ENCODE peak calls at places on chromosomes 11 and 22, in six cellular contexts. Z is HCT116, C is K562, L is H1, W is HepG2, K is GM12878. S is an unnamed sample.

GRCh38 chr11:94855666-94856065 is 87.5 kb downstream of the AMOTL1 start:
- DNase-seq in C (no peak), L (no peak), W (no peak), Z (no peak), K (no peak), S (no peak)

GRCh38 chr11:57567512-57568329 is at the start of gene UBE2L6:
- DNase-seq in Z (no peak), K (no peak), C (peak; percentile 82), L (peak; percentile 80), W (no peak), S (peak; percentile 91)

GRCh38 chr11:12187399-12187798 is 77.0 kb downstream of the MICAL2 start:
- DNase-seq in Z (no peak), L (no peak), C (peak; percentile 51), W (no peak), K (no peak), S (no peak)

GRCh38 chr11:13277719-13278619 is at the start of gene BMAL1:
- DNase-seq in L (peak; percentile 75), W (no peak), Z (no peak), K (no peak), C (no peak), S (peak; percentile 39)

GRCh38 chr11:96241351-96241841 is 101.6 kb downstream of the MAML2 start:
- DNase-seq in C (no peak), Z (no peak), W (peak; percentile 89), L (no peak), K (no peak), S (no peak)

GRCh38 chr22:23072035-23072910 is 2.0 kb downstream of the GNAZ start:
- DNase-seq in K (no peak), L (no peak), C (no peak), Z (no peak), W (no peak), S (no peak)

GRCh38 chr11:63897459-63898156 is 19.4 kb downstream of the RCOR2 start:
- DNase-seq in K (no peak), L (no peak), Z (no peak), W (no peak), C (no peak), S (no peak)

GRCh38 chr22:45742866-45743450 is 71.3 kb downstream of the ATXN10 start:
- DNase-seq in Z (no peak), L (no peak), W (peak; percentile 96), C (no peak), K (no peak), S (no peak)

GRCh38 chr22:35923026-35923425 is 105.6 kb downstream of the RBFOX2 start:
- DNase-seq in C (no peak), K (no peak), W (no peak), Z (no peak), L (no peak), S (no peak)

GRCh38 chr22:44496844-44497217 is 1.2 kb downstream of the RTL6 start:
- DNase-seq in K (no peak), C (no peak), W (no peak), L (no peak), Z (no peak), S (no peak)

GRCh38 chr11:102810943-102811528 is 13.1 kb upstream of the MMP1 start:
- DNase-seq in L (no peak), W (peak; percentile 12), Z (no peak), K (no peak), C (no peak), S (no peak)

GRCh38 chr11:32310218-32310601 is 125.1 kb downstream of the WT1 start:
- DNase-seq in C (no peak), Z (no peak), W (no peak), K (no peak), L (no peak), S (no peak)

GRCh38 chr22:42791721-42792452 is 65.2 kb downstream of the ARFGAP3 start:
- DNase-seq in C (no peak), Z (no peak), K (no peak), W (no peak), L (no peak), S (no peak)

GRCh38 chr22:45552580-45553332 is 50.1 kb downstream of the FBLN1 start:
- DNase-seq in L (no peak), W (no peak), Z (no peak), C (no peak), K (no peak), S (no peak)

GRCh38 chr11:1748467-1749019 is 1.9 kb downstream of the IFITM10 start:
- DNase-seq in Z (no peak), K (no peak), W (no peak), C (no peak), L (no peak), S (no peak)

GRCh38 chr11:106585061-106585460 is 433.2 kb downstream of the GUCY1A2 start:
- DNase-seq in L (no peak), C (no peak), K (no peak), Z (no peak), W (peak; percentile 20), S (no peak)
- TF ChIP-seq ATF3 in L (no peak), C (no peak), K (no peak), Z (no peak), W (no peak), S (no peak)

DNA sequence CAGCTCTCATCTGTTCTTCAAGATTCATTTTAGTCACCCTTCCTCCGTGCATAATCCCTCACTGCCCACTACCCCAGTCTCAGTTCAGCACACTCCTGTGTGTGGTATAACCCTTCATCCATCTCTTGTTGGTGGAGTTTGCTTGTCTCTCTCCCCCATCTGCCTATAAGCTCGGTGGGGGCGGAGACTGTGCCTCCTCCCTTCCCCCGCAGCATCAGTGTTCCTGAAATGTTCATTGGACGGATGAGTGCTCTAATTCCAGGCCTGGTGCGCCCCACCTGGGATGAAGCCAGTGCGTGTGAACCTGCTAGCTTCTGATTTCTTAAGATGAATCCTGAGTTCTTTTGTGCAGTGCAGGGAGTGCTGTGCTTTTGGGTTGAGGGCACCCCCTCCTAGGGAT is 100.0 kb downstream of the GRIK4 start:
- DNase-seq in Z (no peak), W (no peak), C (no peak), K (no peak), L (no peak), S (peak; percentile 25)
- TF ChIP-seq ATF3 in Z (no peak), W (no peak), C (no peak), K (no peak), L (no peak), S (no peak)

GRCh38 chr11:67434395-67434881 is 3.0 kb downstream of the PTPRCAP start:
- DNase-seq in W (no peak), K (no peak), C (no peak), Z (no peak), L (no peak), S (no peak)

GRCh38 chr11:67432655-67433349 is 4.5 kb downstream of the RPS6KB2 start:
- DNase-seq in K (no peak), L (no peak), Z (no peak), C (no peak), W (no peak), S (no peak)

GRCh38 chr11:67435727-67436458 is 1.6 kb downstream of the PTPRCAP start:
- DNase-seq in C (no peak), K (no peak), L (no peak), W (no peak), Z (no peak), S (no peak)

GRCh38 chr11:67435031-67435726 is 2.3 kb downstream of the PTPRCAP start:
- DNase-seq in K (no peak), C (no peak), Z (no peak), L (no peak), W (no peak), S (no peak)

DNA sequence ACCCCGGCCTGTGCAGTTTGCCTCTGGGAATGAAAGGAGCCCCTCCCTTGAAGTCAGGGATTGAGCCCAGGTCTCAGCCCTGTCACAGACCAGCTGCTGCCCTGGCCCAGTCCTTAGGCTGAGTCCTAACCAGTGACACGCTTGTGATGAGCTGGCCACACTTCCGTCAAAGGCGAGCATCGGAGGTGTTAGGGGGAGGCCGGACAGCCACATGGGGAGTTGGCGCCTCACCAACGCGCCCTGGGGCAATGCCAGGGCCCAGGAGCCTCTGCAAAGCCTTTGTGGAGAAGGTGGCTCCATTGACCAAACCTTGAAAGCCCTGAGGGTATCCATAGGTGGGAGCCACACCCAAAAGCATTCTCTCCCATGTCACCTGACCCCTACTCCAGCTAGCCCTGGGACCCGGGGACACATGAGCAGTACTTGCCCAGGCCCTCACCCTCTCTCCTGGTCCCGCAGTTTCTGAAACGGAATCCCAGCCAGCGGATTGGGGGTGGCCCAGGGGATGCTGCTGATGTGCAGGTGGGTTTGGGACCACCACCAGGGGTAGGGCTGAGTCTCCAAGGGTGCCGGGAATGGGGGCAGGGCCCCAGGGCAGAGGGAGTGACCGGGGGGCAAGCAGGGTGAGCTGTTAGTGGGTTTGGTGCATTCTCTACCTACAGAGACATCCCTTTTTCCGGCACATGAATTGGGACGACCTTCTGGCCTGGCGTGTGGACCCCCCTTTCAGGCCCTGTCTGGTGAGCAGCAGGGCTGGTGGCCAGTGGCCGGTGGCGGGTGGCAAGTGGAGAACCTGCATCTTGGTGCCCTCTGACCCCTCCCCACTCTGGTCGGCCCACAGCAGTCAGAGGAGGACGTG is 3.7 kb downstream of the PTPRCAP start:
- DNase-seq in Z (no peak), K (no peak), L (no peak), C (no peak), W (no peak), S (no peak)
- TF ChIP-seq ATF3 in Z (no peak), K (no peak), L (no peak), C (no peak), W (no peak), S (no peak)

DNA sequence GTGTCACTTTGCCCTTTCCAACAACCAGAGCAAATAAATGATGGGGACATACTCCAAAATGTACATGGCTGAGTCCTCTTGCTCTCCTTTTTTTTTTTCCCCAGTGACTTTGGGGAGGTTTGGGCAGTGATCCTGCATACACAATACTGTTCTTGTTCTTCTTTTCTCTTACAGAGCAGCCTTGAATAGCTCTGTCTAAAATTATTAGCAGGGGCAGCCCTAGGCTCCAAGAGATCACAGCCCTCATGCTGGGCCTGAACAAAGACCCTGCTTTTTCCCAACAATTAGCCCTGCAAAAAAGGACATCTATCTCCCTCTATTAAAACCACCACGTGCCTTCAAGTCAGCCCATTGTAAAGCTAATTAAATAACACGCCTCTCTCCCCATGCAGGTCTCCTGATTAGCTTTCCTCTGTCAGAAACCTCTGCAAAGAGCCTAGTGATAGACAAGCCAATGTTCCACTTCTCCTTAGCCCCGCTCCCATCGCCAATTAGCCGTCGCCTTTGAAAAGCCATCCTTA is 54.7 kb downstream of the ETS1 start:
- DNase-seq in C (no peak), Z (no peak), W (no peak), L (no peak), K (no peak), S (peak; percentile 20)
- TF ChIP-seq ATF3 in C (no peak), Z (no peak), W (no peak), L (no peak), K (no peak), S (no peak)

DNA sequence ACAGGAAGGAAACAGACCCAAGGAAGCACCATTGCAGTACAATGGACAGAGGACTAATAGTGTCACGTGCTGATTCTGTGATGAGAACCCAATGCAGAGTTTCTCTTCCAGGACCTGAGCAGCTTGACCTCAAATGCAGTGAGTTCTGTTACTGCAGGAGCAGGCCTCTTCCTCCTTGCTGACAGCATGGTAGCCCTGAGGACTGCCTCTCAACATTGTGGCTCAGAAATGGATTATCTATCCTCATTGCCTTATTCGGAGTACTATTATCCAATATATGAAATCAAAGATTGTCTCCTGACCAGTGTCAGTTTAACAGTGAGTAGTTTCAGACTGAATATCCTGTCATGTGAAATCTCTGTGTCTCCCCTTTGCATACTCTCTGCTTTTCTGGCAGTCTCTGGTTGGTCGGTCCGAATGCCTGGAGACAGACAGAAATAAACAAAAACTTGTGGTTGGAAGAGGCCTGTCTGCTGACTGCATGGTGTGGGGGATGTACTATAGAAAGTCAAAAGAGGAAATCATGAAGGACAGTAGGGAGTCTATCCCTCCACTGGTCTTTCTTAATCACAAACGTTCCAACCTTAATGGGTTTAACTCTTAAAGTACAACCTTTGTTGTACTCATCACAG is 6.9 kb upstream of the MS4A14 start:
- DNase-seq in C (no peak), L (no peak), K (peak; percentile 71), W (no peak), Z (no peak), S (no peak)
- TF ChIP-seq ATF3 in C (no peak), L (no peak), K (peak; percentile 3), W (no peak), Z (no peak), S (no peak)

GRCh38 chr11:86183694-86184093 is 60.9 kb upstream of the EED start:
- DNase-seq in W (no peak), L (no peak), C (peak; percentile 70), K (no peak), Z (no peak), S (no peak)
- TF ChIP-seq ATF3 in W (no peak), L (no peak), C (no peak), K (no peak), Z (no peak), S (no peak)

S was measured in WTC11.